ENCODE peak calls at places on chromosomes 5 and 9, in ten cellular contexts. One of them, this sample, is unnamed.

GRCh38 chr5:65811895-65812294 is 89.9 kb downstream of the NLN start:
- DNase-seq in WTC11: no peak
- DNase-seq in GM10248: no peak
- DNase-seq in endodermal cell: no peak
- DNase-seq in MCF 10A: peak
- DNase-seq in Caco-2: no peak
- DNase-seq in transverse colon: peak
- DNase-seq in foreskin fibroblast: no peak
- DNase-seq in BJ: no peak
- DNase-seq in fibroblast of mammary gland: no peak
- DNase-seq in this sample: peak

GRCh38 chr5:30991462-30991861 is 202.0 kb upstream of the CDH6 start:
- DNase-seq in WTC11: no peak
- DNase-seq in GM10248: no peak
- DNase-seq in endodermal cell: no peak
- DNase-seq in MCF 10A: no peak
- DNase-seq in Caco-2: no peak
- DNase-seq in transverse colon: no peak
- DNase-seq in foreskin fibroblast: no peak
- DNase-seq in BJ: no peak
- DNase-seq in fibroblast of mammary gland: no peak
- DNase-seq in this sample: no peak

GRCh38 chr9:131454028-131454427 is 48.7 kb upstream of the POMT1 start:
- DNase-seq in WTC11: no peak
- DNase-seq in GM10248: no peak
- DNase-seq in endodermal cell: no peak
- DNase-seq in MCF 10A: no peak
- DNase-seq in Caco-2: no peak
- DNase-seq in transverse colon: no peak
- DNase-seq in foreskin fibroblast: no peak
- DNase-seq in BJ: no peak
- DNase-seq in fibroblast of mammary gland: no peak
- DNase-seq in this sample: no peak

GRCh38 chr9:98995971-98996504 is 52.3 kb downstream of the COL15A1 start:
- DNase-seq in WTC11: no peak
- DNase-seq in GM10248: no peak
- DNase-seq in endodermal cell: no peak
- DNase-seq in MCF 10A: no peak
- DNase-seq in Caco-2: no peak
- DNase-seq in transverse colon: no peak
- DNase-seq in foreskin fibroblast: no peak
- DNase-seq in BJ: no peak
- DNase-seq in fibroblast of mammary gland: no peak
- DNase-seq in this sample: no peak

GRCh38 chr5:94709277-94709676 is 90.8 kb downstream of the SLF1 start:
- DNase-seq in WTC11: no peak
- DNase-seq in GM10248: no peak
- DNase-seq in endodermal cell: no peak
- DNase-seq in MCF 10A: peak
- DNase-seq in Caco-2: no peak
- DNase-seq in transverse colon: no peak
- DNase-seq in foreskin fibroblast: no peak
- DNase-seq in BJ: no peak
- DNase-seq in fibroblast of mammary gland: no peak
- DNase-seq in this sample: no peak

GRCh38 chr5:176178789-176179188 is 59.4 kb upstream of the SIMC1 start:
- DNase-seq in WTC11: no peak
- DNase-seq in GM10248: no peak
- DNase-seq in endodermal cell: peak
- DNase-seq in MCF 10A: no peak
- DNase-seq in Caco-2: no peak
- DNase-seq in transverse colon: no peak
- DNase-seq in foreskin fibroblast: no peak
- DNase-seq in BJ: no peak
- DNase-seq in fibroblast of mammary gland: no peak
- DNase-seq in this sample: no peak

GRCh38 chr5:131171276-131171815 is 602 bp downstream of the LYRM7 start:
- DNase-seq in WTC11: no peak
- DNase-seq in GM10248: no peak
- DNase-seq in endodermal cell: peak
- DNase-seq in MCF 10A: peak
- DNase-seq in Caco-2: peak
- DNase-seq in transverse colon: peak
- DNase-seq in foreskin fibroblast: no peak
- DNase-seq in BJ: no peak
- DNase-seq in fibroblast of mammary gland: no peak
- DNase-seq in this sample: no peak

GRCh38 chr9:93699650-93700049 is 123.3 kb downstream of the PHF2 start:
- DNase-seq in WTC11: no peak
- DNase-seq in GM10248: no peak
- DNase-seq in endodermal cell: no peak
- DNase-seq in MCF 10A: no peak
- DNase-seq in Caco-2: no peak
- DNase-seq in transverse colon: no peak
- DNase-seq in foreskin fibroblast: no peak
- DNase-seq in BJ: no peak
- DNase-seq in fibroblast of mammary gland: no peak
- DNase-seq in this sample: no peak

GRCh38 chr9:118882674-118883073 is 486.6 kb downstream of the BRINP1 start:
- DNase-seq in WTC11: no peak
- DNase-seq in GM10248: no peak
- DNase-seq in endodermal cell: no peak
- DNase-seq in MCF 10A: peak
- DNase-seq in Caco-2: no peak
- DNase-seq in transverse colon: no peak
- DNase-seq in foreskin fibroblast: no peak
- DNase-seq in BJ: peak
- DNase-seq in fibroblast of mammary gland: peak
- DNase-seq in this sample: no peak

GRCh38 chr9:109975574-109976327 is 195.8 kb downstream of the PALM2AKAP2 start:
- DNase-seq in WTC11: no peak
- DNase-seq in GM10248: no peak
- DNase-seq in endodermal cell: peak
- DNase-seq in MCF 10A: no peak
- DNase-seq in Caco-2: no peak
- DNase-seq in transverse colon: no peak
- DNase-seq in foreskin fibroblast: peak
- DNase-seq in BJ: no peak
- DNase-seq in fibroblast of mammary gland: peak
- DNase-seq in this sample: no peak

GRCh38 chr5:100780376-100780870 is 122.7 kb downstream of the ST8SIA4 start:
- DNase-seq in WTC11: no peak
- DNase-seq in GM10248: peak
- DNase-seq in endodermal cell: no peak
- DNase-seq in MCF 10A: no peak
- DNase-seq in Caco-2: no peak
- DNase-seq in transverse colon: no peak
- DNase-seq in foreskin fibroblast: no peak
- DNase-seq in BJ: no peak
- DNase-seq in fibroblast of mammary gland: no peak
- DNase-seq in this sample: no peak

GRCh38 chr9:38182321-38182720 is 113.3 kb upstream of the SHB start:
- DNase-seq in WTC11: no peak
- DNase-seq in GM10248: no peak
- DNase-seq in endodermal cell: peak
- DNase-seq in MCF 10A: peak
- DNase-seq in Caco-2: no peak
- DNase-seq in transverse colon: no peak
- DNase-seq in foreskin fibroblast: no peak
- DNase-seq in BJ: no peak
- DNase-seq in fibroblast of mammary gland: no peak
- DNase-seq in this sample: no peak

GRCh38 chr9:114112778-114113585 is 13.9 kb upstream of the KIF12 start:
- DNase-seq in WTC11: no peak
- DNase-seq in GM10248: no peak
- DNase-seq in endodermal cell: peak
- DNase-seq in MCF 10A: peak
- DNase-seq in Caco-2: no peak
- DNase-seq in transverse colon: peak
- DNase-seq in foreskin fibroblast: peak
- DNase-seq in BJ: peak
- DNase-seq in fibroblast of mammary gland: peak
- DNase-seq in this sample: peak

GRCh38 chr5:157857821-157858526 is 971 bp downstream of the CLINT1 start:
- DNase-seq in WTC11: no peak
- DNase-seq in GM10248: no peak
- DNase-seq in endodermal cell: no peak
- DNase-seq in MCF 10A: peak
- DNase-seq in Caco-2: no peak
- DNase-seq in transverse colon: no peak
- DNase-seq in foreskin fibroblast: no peak
- DNase-seq in BJ: no peak
- DNase-seq in fibroblast of mammary gland: peak
- DNase-seq in this sample: no peak

DNA sequence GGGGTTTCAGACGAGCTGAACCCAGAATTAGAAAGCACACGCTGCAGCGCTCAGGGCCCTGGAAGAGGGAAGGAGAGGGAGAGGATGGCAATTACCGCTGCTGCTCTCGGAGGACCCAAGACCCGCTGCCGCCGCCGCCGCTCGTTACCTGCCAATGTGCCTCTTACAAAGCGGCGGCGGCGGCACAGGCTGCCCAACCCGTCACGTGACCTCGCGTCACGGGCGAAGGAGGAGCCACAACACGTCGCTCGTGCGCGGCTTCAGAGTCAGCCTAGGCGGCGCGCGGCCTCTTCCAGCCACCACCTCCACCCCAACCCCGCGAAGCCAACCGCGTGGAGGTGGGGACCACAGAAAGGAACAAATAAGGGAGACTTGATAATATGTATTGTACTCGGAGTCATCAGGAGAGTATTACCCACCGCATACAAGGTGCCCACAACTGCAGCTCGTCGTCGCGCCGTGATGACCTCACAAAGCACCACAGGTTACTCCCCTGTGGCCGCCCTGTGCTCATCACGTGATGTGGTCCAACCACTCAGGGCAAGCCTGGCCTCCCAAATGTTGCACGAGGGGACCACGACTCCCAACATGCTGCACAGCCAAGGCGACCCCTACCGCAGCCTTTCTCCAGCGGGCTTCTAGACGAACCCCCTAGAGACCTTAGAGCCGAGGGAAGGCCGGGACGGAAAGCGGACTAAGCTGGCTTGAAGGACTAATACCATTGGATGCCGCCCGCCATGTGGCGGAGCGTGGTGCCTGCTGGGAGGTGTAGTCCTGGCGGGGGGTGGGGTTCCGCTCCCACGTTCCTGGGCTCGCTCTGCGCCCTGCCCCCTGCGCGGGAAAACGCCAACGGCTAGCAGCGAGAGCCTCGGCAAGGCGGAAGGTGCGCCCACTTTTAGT is at the start of gene UBAP2:
- DNase-seq in WTC11: peak
- DNase-seq in GM10248: peak
- DNase-seq in endodermal cell: peak
- DNase-seq in MCF 10A: peak
- DNase-seq in Caco-2: peak
- DNase-seq in transverse colon: peak
- DNase-seq in foreskin fibroblast: peak
- DNase-seq in BJ: peak
- DNase-seq in fibroblast of mammary gland: peak
- DNase-seq in this sample: peak
- TF ChIP-seq CTCF in WTC11: no peak
- TF ChIP-seq CTCF in GM10248: no peak
- TF ChIP-seq CTCF in endodermal cell: no peak
- TF ChIP-seq CTCF in MCF 10A: no peak
- TF ChIP-seq CTCF in Caco-2: no peak
- TF ChIP-seq CTCF in transverse colon: no peak
- TF ChIP-seq CTCF in foreskin fibroblast: no peak
- TF ChIP-seq CTCF in BJ: peak
- TF ChIP-seq CTCF in fibroblast of mammary gland: no peak
- TF ChIP-seq CTCF in this sample: peak

DNA sequence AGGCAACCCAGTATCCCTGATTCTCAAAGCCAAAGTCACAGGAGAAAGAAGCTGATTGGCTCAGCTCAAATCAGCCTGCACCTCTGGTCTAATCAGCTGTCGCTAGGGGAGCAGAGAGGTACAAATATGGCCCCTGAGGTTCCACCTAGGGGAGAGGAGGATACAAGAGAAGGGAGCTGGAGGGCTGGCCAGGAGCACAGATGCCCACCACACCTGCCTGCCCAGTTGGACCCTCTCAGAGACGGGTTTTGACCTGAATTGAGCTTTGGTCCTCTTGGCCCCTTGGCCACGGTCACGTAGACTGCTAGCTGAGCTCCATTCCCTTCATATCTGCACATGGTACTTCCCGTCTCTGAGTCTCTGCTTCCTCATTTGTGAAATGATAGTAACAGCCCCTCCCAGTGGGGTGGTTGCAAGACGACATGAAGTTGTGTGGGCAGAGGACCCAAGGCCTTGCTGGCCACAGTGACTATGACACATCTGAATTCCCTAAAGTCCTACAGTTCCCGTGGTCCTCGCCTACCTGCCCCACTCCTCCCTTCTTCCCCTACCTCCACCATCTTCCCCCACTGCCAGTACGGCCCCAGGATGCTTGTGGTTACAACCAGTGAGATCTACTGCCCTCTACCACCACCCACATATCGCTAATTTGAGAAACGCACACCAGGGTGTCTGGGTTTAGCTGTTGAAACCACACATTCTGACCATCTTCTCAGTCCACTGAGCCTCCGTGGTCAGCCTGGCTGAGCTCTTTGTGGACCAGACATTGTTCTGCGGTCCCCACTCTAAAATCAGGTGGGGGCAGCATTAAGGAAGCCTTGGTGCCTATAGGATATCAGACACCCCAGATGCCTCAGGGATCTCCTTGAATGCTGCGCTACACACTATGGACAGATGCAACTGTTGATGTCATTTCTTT is 60.3 kb upstream of the NEK6 start:
- DNase-seq in WTC11: no peak
- DNase-seq in GM10248: peak
- DNase-seq in endodermal cell: peak
- DNase-seq in MCF 10A: no peak
- DNase-seq in Caco-2: no peak
- DNase-seq in transverse colon: peak
- DNase-seq in foreskin fibroblast: no peak
- DNase-seq in BJ: no peak
- DNase-seq in fibroblast of mammary gland: no peak
- DNase-seq in this sample: no peak
- TF ChIP-seq CTCF in WTC11: no peak
- TF ChIP-seq CTCF in GM10248: peak
- TF ChIP-seq CTCF in endodermal cell: no peak
- TF ChIP-seq CTCF in MCF 10A: no peak
- TF ChIP-seq CTCF in Caco-2: no peak
- TF ChIP-seq CTCF in transverse colon: no peak
- TF ChIP-seq CTCF in foreskin fibroblast: no peak
- TF ChIP-seq CTCF in BJ: no peak
- TF ChIP-seq CTCF in fibroblast of mammary gland: no peak
- TF ChIP-seq CTCF in this sample: peak

GRCh38 chr5:77129386-77129785 is 42.3 kb upstream of the ZBED3 start:
- DNase-seq in WTC11: peak
- DNase-seq in GM10248: no peak
- DNase-seq in endodermal cell: peak
- DNase-seq in MCF 10A: peak
- DNase-seq in Caco-2: peak
- DNase-seq in transverse colon: no peak
- DNase-seq in foreskin fibroblast: peak
- DNase-seq in BJ: no peak
- DNase-seq in fibroblast of mammary gland: peak
- DNase-seq in this sample: no peak
- TF ChIP-seq CTCF in WTC11: no peak
- TF ChIP-seq CTCF in GM10248: no peak
- TF ChIP-seq CTCF in endodermal cell: peak
- TF ChIP-seq CTCF in MCF 10A: peak
- TF ChIP-seq CTCF in Caco-2: peak
- TF ChIP-seq CTCF in transverse colon: no peak
- TF ChIP-seq CTCF in foreskin fibroblast: peak
- TF ChIP-seq CTCF in BJ: peak
- TF ChIP-seq CTCF in fibroblast of mammary gland: peak
- TF ChIP-seq CTCF in this sample: no peak

GRCh38 chr9:134416385-134417022 is 90.2 kb downstream of the RXRA start:
- DNase-seq in WTC11: no peak
- DNase-seq in GM10248: no peak
- DNase-seq in endodermal cell: no peak
- DNase-seq in MCF 10A: no peak
- DNase-seq in Caco-2: no peak
- DNase-seq in transverse colon: no peak
- DNase-seq in foreskin fibroblast: no peak
- DNase-seq in BJ: no peak
- DNase-seq in fibroblast of mammary gland: no peak
- DNase-seq in this sample: no peak
- TF ChIP-seq CTCF in WTC11: no peak
- TF ChIP-seq CTCF in GM10248: no peak
- TF ChIP-seq CTCF in endodermal cell: no peak
- TF ChIP-seq CTCF in MCF 10A: no peak
- TF ChIP-seq CTCF in Caco-2: no peak
- TF ChIP-seq CTCF in transverse colon: no peak
- TF ChIP-seq CTCF in foreskin fibroblast: no peak
- TF ChIP-seq CTCF in BJ: no peak
- TF ChIP-seq CTCF in fibroblast of mammary gland: no peak
- TF ChIP-seq CTCF in this sample: no peak

This sample was measured in Peyer's patch.